ENCODE peak calls at places on chromosomes 2 and 18, in six cellular contexts. E, K, W, O, L and H are unnamed samples.

GRCh38 chr2:71562518-71562917 is 109.2 kb downstream of the DYSF start:
- DNase-seq in E (no peak), K (no peak), W (no peak), O (no peak), L (no peak), H (no peak)

GRCh38 chr2:218357194-218358177 is 829 bp downstream of the CATIP start:
- DNase-seq in E (no peak), K (no peak), W (no peak), O (no peak), L (no peak), H (no peak)

GRCh38 chr2:83900859-83901258 is 558.2 kb downstream of the SUCLG1 start:
- DNase-seq in E (no peak), K (no peak), W (no peak), O (peak; percentile 7), L (no peak), H (no peak)

GRCh38 chr18:1011342-1011741 is 106.7 kb downstream of the ADCYAP1 start:
- DNase-seq in E (no peak), K (no peak), W (no peak), O (no peak), L (no peak), H (no peak)

GRCh38 chr2:33525666-33526065 is 49.2 kb downstream of the RASGRP3 start:
- DNase-seq in E (no peak), K (no peak), W (no peak), O (no peak), L (no peak), H (no peak)

GRCh38 chr2:74577448-74577847 is 22.9 kb downstream of the DOK1 start:
- DNase-seq in E (no peak), K (no peak), W (no peak), O (no peak), L (no peak), H (no peak)

GRCh38 chr2:100957971-100958653 is 44.0 kb upstream of the RPL31 start:
- DNase-seq in E (no peak), K (no peak), W (no peak), O (no peak), L (no peak), H (no peak)

GRCh38 chr2:113181491-113182051 is 7.8 kb downstream of the PSD4 start:
- DNase-seq in E (no peak), K (no peak), W (no peak), O (no peak), L (peak; percentile 46), H (no peak)

GRCh38 chr2:156005531-156005930 is 327.0 kb downstream of the NR4A2 start:
- DNase-seq in E (no peak), K (no peak), W (no peak), O (no peak), L (no peak), H (no peak)

GRCh38 chr2:218883491-218884490 is 3.1 kb downstream of the WNT10A start:
- DNase-seq in E (peak; percentile 60), K (no peak), W (no peak), O (no peak), L (peak; percentile 67), H (no peak)

GRCh38 chr18:37481491-37481890 is 84.1 kb downstream of the CELF4 start:
- DNase-seq in E (no peak), K (no peak), W (no peak), O (no peak), L (no peak), H (no peak)

GRCh38 chr2:216139884-216140283 is 30.7 kb downstream of the XRCC5 start:
- DNase-seq in E (peak; percentile 64), K (peak; percentile 15), W (peak; percentile 21), O (no peak), L (peak; percentile 24), H (peak; percentile 28)

GRCh38 chr2:237259201-237259600 is 154.8 kb downstream of the COL6A3 start:
- DNase-seq in E (no peak), K (no peak), W (no peak), O (no peak), L (no peak), H (no peak)

GRCh38 chr2:85706604-85707296 is 12.6 kb downstream of the GNLY start:
- DNase-seq in E (no peak), K (no peak), W (no peak), O (no peak), L (no peak), H (peak; percentile 92)

GRCh38 chr2:147223553-147223952 is 621.3 kb upstream of the ACVR2A start:
- DNase-seq in E (no peak), K (no peak), W (no peak), O (no peak), L (no peak), H (no peak)

GRCh38 chr18:61992285-61992684 is 99.5 kb upstream of the RNF152 start:
- DNase-seq in E (no peak), K (no peak), W (peak; percentile 35), O (no peak), L (no peak), H (no peak)

GRCh38 chr18:79510731-79511141 is 115.0 kb downstream of the NFATC1 start:
- DNase-seq in E (no peak), K (no peak), W (no peak), O (no peak), L (no peak), H (no peak)

GRCh38 chr2:198441246-198441645 is 636.9 kb downstream of the PLCL1 start:
- DNase-seq in E (no peak), K (no peak), W (no peak), O (no peak), L (no peak), H (no peak)

GRCh38 chr18:3454365-3455089 is 4.6 kb downstream of the TGIF1 start:
- DNase-seq in E (peak; percentile 84), K (no peak), W (no peak), O (no peak), L (peak; percentile 58), H (peak; percentile 70)

DNA sequence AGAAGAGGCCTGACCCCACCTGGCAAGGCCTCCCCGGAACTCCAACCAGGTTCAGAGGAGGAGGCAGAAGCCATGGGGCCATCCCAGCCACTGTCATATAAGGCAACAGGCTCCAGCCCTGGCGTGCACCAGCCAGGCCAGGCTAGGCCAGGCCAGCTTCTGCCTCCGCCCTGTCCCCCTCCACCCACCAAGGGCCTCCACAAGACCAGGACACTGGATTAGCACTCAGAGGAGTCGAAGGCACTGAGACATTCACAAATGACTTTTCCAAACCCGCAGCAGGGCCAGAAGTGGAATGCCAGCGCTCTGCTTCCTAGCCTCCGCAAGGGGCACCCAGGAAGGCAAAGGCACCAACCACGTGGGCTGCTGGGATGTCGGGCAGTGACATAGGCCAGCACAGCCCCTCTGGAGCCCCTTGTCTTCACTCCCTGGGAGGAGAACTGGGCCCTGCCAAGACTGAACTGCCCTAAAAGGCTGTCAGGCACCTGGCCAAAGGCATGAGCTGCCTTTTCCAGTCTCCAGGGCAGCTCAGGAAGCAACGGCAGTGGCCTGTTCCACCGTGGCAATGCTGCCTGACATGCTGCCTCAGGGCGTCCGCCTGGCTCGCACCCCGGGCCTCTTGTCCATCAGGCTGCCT is 37.6 kb upstream of the SEMA4C start:
- DNase-seq in E (peak; percentile 65), K (no peak), W (no peak), O (no peak), L (no peak), H (no peak)
- TF ChIP-seq REST in E (no peak), K (no peak), W (no peak), O (no peak), L (no peak), H (no peak)

DNA sequence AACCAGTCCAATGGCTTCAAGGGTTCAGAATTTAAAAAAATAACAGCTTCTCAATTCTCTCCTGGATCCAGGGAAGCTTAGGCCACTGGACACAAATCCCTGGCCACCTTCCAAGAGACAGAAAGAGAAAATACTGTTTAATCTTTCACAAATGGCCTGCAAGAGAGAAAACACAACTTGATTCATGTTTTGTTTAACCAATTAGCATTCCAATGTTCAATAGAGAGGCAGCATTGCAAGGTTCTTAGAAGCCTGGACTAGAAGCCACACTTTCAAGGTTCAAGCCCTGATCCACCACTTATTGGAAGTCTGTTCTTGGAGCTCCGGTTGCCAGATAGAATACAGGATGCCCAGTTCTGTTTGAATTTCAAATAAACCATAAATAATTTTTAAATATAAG is 109.0 kb upstream of the PARD3B start:
- DNase-seq in E (no peak), K (no peak), W (no peak), O (no peak), L (no peak), H (no peak)
- TF ChIP-seq REST in E (no peak), K (no peak), W (no peak), O (no peak), L (no peak), H (no peak)

GRCh38 chr2:120890566-120891360 is 155.1 kb downstream of the GLI2 start:
- DNase-seq in E (no peak), K (no peak), W (no peak), O (no peak), L (no peak), H (no peak)
- TF ChIP-seq REST in E (no peak), K (no peak), W (no peak), O (no peak), L (no peak), H (no peak)

GRCh38 chr2:169928463-169928864 is 101.2 kb downstream of the UBR3 start:
- DNase-seq in E (peak; percentile 69), K (no peak), W (peak; percentile 28), O (peak; percentile 8), L (peak; percentile 28), H (no peak)

DNA sequence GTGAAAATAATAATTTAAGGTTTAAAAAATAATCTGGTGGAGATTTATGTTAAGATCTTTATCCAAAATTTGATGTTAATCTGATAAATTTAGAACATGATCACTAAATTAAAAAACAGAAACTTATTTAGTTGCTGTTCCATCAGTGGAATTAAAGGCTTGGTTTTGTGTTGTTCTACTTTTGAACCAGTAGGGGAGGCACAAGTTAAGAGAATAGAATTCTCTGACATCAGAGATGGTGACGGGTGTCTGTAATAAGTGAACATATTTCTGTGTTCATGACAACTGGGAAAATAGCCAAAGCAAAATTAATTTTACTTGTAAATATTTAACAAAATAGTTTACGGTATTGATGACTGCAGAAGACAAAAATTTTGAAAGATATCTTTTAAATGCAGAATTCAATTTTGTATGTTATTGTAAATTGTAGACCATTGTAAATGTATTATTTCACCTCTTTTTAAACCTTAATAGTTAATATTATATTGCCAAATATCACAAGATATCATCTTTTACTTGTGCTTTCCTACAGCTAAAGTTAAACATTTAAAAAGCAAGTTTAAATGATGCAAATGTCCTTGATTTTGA is 106.0 kb downstream of the UBR3 start:
- DNase-seq in E (peak; percentile 61), K (peak; percentile 22), W (peak; percentile 22), O (peak; percentile 4), L (peak; percentile 66), H (peak; percentile 3)
- TF ChIP-seq REST in E (no peak), K (no peak), W (no peak), O (no peak), L (no peak), H (no peak)

GRCh38 chr18:54162431-54162830 is 62.0 kb downstream of the MBD2 start:
- DNase-seq in E (no peak), K (no peak), W (no peak), O (no peak), L (no peak), H (no peak)

GRCh38 chr18:54163458-54163857 is 61.0 kb downstream of the MBD2 start:
- DNase-seq in E (no peak), K (no peak), W (no peak), O (no peak), L (no peak), H (no peak)

GRCh38 chr18:54157646-54158045 is 66.8 kb downstream of the MBD2 start:
- DNase-seq in E (no peak), K (no peak), W (no peak), O (no peak), L (no peak), H (no peak)

GRCh38 chr18:54159916-54160315 is 64.6 kb downstream of the MBD2 start:
- DNase-seq in E (no peak), K (no peak), W (no peak), O (no peak), L (no peak), H (no peak)

GRCh38 chr18:54161267-54161666 is 63.2 kb downstream of the MBD2 start:
- DNase-seq in E (no peak), K (no peak), W (no peak), O (no peak), L (no peak), H (no peak)
- TF ChIP-seq REST in E (no peak), K (no peak), W (no peak), O (no peak), L (no peak), H (no peak)